ENCODE peak calls at places on chromosome 1, in six cellular contexts. F is CD4-positive, CD25-positive, alpha-beta regulatory T cell; D is Right ventricle myocardium inferior; Q is mucosa of gallbladder; X is AG04450; B is NCI-H2029 treated with DMSO at 0.1 percent for 48 hours. H is an unnamed sample.

GRCh38 chr1:29903767-29904166 is 667.4 kb downstream of the PTPRU start:
- DNase-seq in F (no peak), D (no peak), Q (no peak), X (no peak), B (no peak), H (no peak)

GRCh38 chr1:185049670-185050069 is 4.3 kb downstream of the RNF2 start:
- DNase-seq in F (no peak), D (no peak), Q (no peak), X (no peak), B (no peak), H (no peak)

GRCh38 chr1:181100924-181101323 is 12.4 kb downstream of the IER5 start:
- DNase-seq in F (no peak), D (no peak), Q (no peak), X (no peak), B (no peak), H (peak)

GRCh38 chr1:45266151-45266801 is 59.9 kb upstream of the ZSWIM5 start:
- DNase-seq in F (no peak), D (peak), Q (peak), X (peak), B (peak), H (peak)

GRCh38 chr1:34050711-34051485 is 114.1 kb downstream of the CSMD2 start:
- DNase-seq in F (no peak), D (no peak), Q (no peak), X (no peak), B (no peak), H (no peak)

GRCh38 chr1:168497376-168497952 is 46.3 kb downstream of the XCL2 start:
- DNase-seq in F (no peak), D (no peak), Q (no peak), X (no peak), B (no peak), H (peak)

GRCh38 chr1:153503766-153504165 is 32.0 kb downstream of the S100A6 start:
- DNase-seq in F (no peak), D (no peak), Q (no peak), X (no peak), B (no peak), H (no peak)

GRCh38 chr1:60227581-60228252 is 154.1 kb upstream of the C1orf87 start:
- DNase-seq in F (no peak), D (no peak), Q (no peak), X (no peak), B (no peak), H (peak)

GRCh38 chr1:32716312-32717126 is 13.9 kb upstream of the SYNC start:
- DNase-seq in F (peak), D (no peak), Q (peak), X (no peak), B (peak), H (no peak)

GRCh38 chr1:106998431-106999002 is 58.0 kb upstream of the PRMT6 start:
- DNase-seq in F (no peak), D (no peak), Q (no peak), X (no peak), B (no peak), H (no peak)

GRCh38 chr1:197017558-197018146 is 40.3 kb downstream of the CFHR5 start:
- DNase-seq in F (no peak), D (no peak), Q (no peak), X (no peak), B (no peak), H (no peak)

GRCh38 chr1:180267761-180268555 is 37.9 kb downstream of the LHX4 start:
- DNase-seq in F (no peak), D (no peak), Q (no peak), X (no peak), B (no peak), H (no peak)

GRCh38 chr1:221961532-221962292 is 219.8 kb upstream of the DUSP10 start:
- DNase-seq in F (peak), D (no peak), Q (peak), X (no peak), B (no peak), H (peak)